ENCODE peak calls at places on chromosomes 16 and 17, in six cellular contexts. D is AG09309, B is stomach, E is epithelial cell of esophagus, L is IMR-90, I is choroid plexus epithelial cell. R is an unnamed sample.

GRCh38 chr16:57786632-57787518 is 15.4 kb downstream of the KIFC3 start:
- DNase-seq in D (no peak), B (no peak), E (no peak), L (peak), I (peak), R (no peak)

GRCh38 chr17:39836117-39836516 is 28.0 kb downstream of the IKZF3 start:
- DNase-seq in D (no peak), B (no peak), E (no peak), L (no peak), I (no peak), R (no peak)

GRCh38 chr16:1103649-1104005 is 7.6 kb upstream of the C1QTNF8 start:
- DNase-seq in D (no peak), B (no peak), E (no peak), L (no peak), I (no peak), R (no peak)

GRCh38 chr16:72013389-72013788 is 4.8 kb downstream of the DHODH start:
- DNase-seq in D (no peak), B (no peak), E (peak), L (peak), I (peak), R (no peak)

GRCh38 chr16:57889522-57889921 is 81.4 kb downstream of the CNGB1 start:
- DNase-seq in D (no peak), B (no peak), E (no peak), L (no peak), I (no peak), R (no peak)

GRCh38 chr17:5516060-5516792 is 29.9 kb downstream of the MIS12 start:
- DNase-seq in D (peak), B (no peak), E (peak), L (peak), I (peak), R (no peak)

GRCh38 chr17:49707246-49707607 is 537 bp downstream of the SLC35B1 start:
- DNase-seq in D (no peak), B (no peak), E (no peak), L (no peak), I (peak), R (no peak)

GRCh38 chr16:56824335-56824734 is 40.7 kb upstream of the SLC12A3 start:
- DNase-seq in D (no peak), B (peak), E (no peak), L (no peak), I (peak), R (no peak)

GRCh38 chr17:27502526-27503324 is 46.5 kb downstream of the KSR1 start:
- DNase-seq in D (peak), B (no peak), E (no peak), L (peak), I (peak), R (no peak)

GRCh38 chr17:6505425-6506142 is 50.8 kb downstream of the PITPNM3 start:
- DNase-seq in D (no peak), B (no peak), E (peak), L (peak), I (peak), R (no peak)

GRCh38 chr16:54927125-54928015 is 3.3 kb upstream of the IRX5 start:
- DNase-seq in D (no peak), B (no peak), E (peak), L (no peak), I (no peak), R (no peak)

GRCh38 chr16:56348168-56349085 is 76.9 kb downstream of the AMFR start:
- DNase-seq in D (no peak), B (no peak), E (no peak), L (peak), I (no peak), R (no peak)

GRCh38 chr17:61205406-61205805 is 194.2 kb upstream of the TBX2 start:
- DNase-seq in D (no peak), B (no peak), E (no peak), L (no peak), I (no peak), R (no peak)

GRCh38 chr17:19495828-19496227 is 37.8 kb upstream of the SLC47A1 start:
- DNase-seq in D (no peak), B (no peak), E (no peak), L (no peak), I (no peak), R (no peak)

GRCh38 chr16:8869212-8869987 is 594 bp upstream of the CARHSP1 start:
- DNase-seq in D (no peak), B (no peak), E (no peak), L (no peak), I (no peak), R (peak)

GRCh38 chr16:8872071-8872470 is 3.3 kb upstream of the CARHSP1 start:
- DNase-seq in D (no peak), B (no peak), E (no peak), L (no peak), I (no peak), R (no peak)

GRCh38 chr16:8868272-8869211 is at the start of gene CARHSP1:
- DNase-seq in D (no peak), B (peak), E (peak), L (peak), I (peak), R (peak)

GRCh38 chr16:8874388-8874787 is 5.6 kb upstream of the CARHSP1 start:
- DNase-seq in D (no peak), B (no peak), E (no peak), L (no peak), I (no peak), R (no peak)

GRCh38 chr16:8872967-8873865 is 4.4 kb upstream of the CARHSP1 start:
- DNase-seq in D (no peak), B (no peak), E (no peak), L (no peak), I (no peak), R (no peak)
- TF ChIP-seq CTCF in D (peak), B (no peak), E (peak), L (peak), I (peak), R (no peak)

GRCh38 chr17:4366312-4367063 is at the start of gene UBE2G1:
- DNase-seq in D (peak), B (peak), E (peak), L (peak), I (peak), R (peak)
- TF ChIP-seq CTCF in D (peak), B (peak), E (peak), L (peak), I (peak), R (peak)

GRCh38 chr17:76673729-76674128 is 30.2 kb upstream of the ST6GALNAC1 start:
- DNase-seq in D (no peak), B (no peak), E (no peak), L (no peak), I (no peak), R (no peak)

GRCh38 chr17:76672892-76673291 is 29.3 kb upstream of the ST6GALNAC1 start:
- DNase-seq in D (no peak), B (no peak), E (no peak), L (no peak), I (no peak), R (no peak)

GRCh38 chr17:76676629-76677028 is 33.1 kb upstream of the ST6GALNAC1 start:
- DNase-seq in D (no peak), B (no peak), E (no peak), L (no peak), I (no peak), R (no peak)

GRCh38 chr17:76675648-76676047 is 32.1 kb upstream of the ST6GALNAC1 start:
- DNase-seq in D (no peak), B (no peak), E (no peak), L (no peak), I (no peak), R (no peak)

GRCh38 chr17:76674600-76674999 is 31.0 kb upstream of the ST6GALNAC1 start:
- DNase-seq in D (no peak), B (no peak), E (no peak), L (no peak), I (no peak), R (no peak)
- TF ChIP-seq CTCF in D (no peak), B (no peak), E (no peak), L (no peak), I (no peak), R (no peak)

DNA sequence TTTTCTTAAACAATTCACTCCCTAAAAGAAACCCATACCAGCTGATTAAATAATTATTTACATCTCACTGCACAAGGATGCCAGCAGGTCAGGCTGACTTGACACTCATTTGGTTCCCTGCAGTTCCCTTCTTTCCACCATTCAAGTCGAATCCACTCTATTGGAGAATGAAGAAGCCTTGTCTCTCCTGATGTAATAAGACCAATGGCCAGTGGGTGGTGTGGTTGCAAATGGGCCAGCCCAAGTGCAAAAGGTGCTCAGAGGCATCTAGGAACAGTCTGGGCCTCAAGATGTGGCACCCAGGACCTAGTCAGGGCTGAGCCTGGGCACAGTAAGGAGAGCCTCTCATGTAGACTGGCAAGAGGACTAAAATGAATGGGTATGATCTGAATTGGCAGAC is 9.3 kb downstream of the C16orf78 start:
- DNase-seq in D (no peak), B (no peak), E (no peak), L (no peak), I (no peak), R (no peak)
- TF ChIP-seq CTCF in D (no peak), B (no peak), E (no peak), L (no peak), I (peak), R (peak)